ENCODE peak calls at places on chromosome 11, in ten cellular contexts. O is midbrain; A is AG04450; I is nephron progenitor cell; N is DMS 273 treated with DMSO at 0.1 percent for 48 hours; S is ELR; X is stromal cell of bone marrow; Q is foreskin fibroblast; M is activated effector memory CD4-positive, alpha-beta T cell treated with Interleukin-2 at 50 U/mL for 16 hours; B is GM06990. Z is an unnamed sample.

GRCh38 chr11:112785104-112785503 is 176.1 kb upstream of the NCAM1 start:
- DNase-seq in A (no peak), N (no peak), X (no peak), I (no peak), O (no peak), M (no peak), B (no peak), Q (peak; percentile 12), S (no peak), Z (peak; percentile 43)

GRCh38 chr11:57214087-57214395 is 23.0 kb downstream of the APLNR start:
- DNase-seq in A (no peak), X (no peak), O (no peak), S (no peak), I (no peak), Q (no peak), B (no peak), M (no peak), N (no peak), Z (peak; percentile 13)

GRCh38 chr11:104774578-104774977 is 123.7 kb downstream of the CASP12 start:
- DNase-seq in N (no peak), X (no peak), Q (no peak), S (no peak), A (no peak), I (no peak), B (no peak), O (no peak), M (no peak), Z (no peak)

GRCh38 chr11:93717501-93717900 is 23.8 kb downstream of the TAF1D start:
- DNase-seq in I (no peak), A (no peak), N (no peak), B (no peak), X (no peak), S (no peak), O (no peak), M (no peak), Q (no peak), Z (no peak)

GRCh38 chr11:130979386-130979972 is 63.2 kb upstream of the SNX19 start:
- DNase-seq in M (no peak), B (no peak), A (peak; percentile 30), Q (peak; percentile 30), N (no peak), O (no peak), I (no peak), X (peak; percentile 13), S (peak; percentile 61), Z (peak; percentile 8)

GRCh38 chr11:44112083-44112865 is 16.8 kb downstream of the EXT2 start:
- DNase-seq in O (no peak), M (no peak), A (no peak), Q (peak; percentile 89), B (no peak), N (no peak), S (peak; percentile 80), X (peak; percentile 45), I (no peak), Z (peak; percentile 84)

GRCh38 chr11:11607772-11608171 is 14.0 kb downstream of the GALNT18 start:
- DNase-seq in I (no peak), M (no peak), Q (no peak), A (no peak), N (no peak), O (no peak), S (no peak), X (no peak), B (no peak), Z (no peak)

GRCh38 chr11:119320593-119321524 is 3.9 kb upstream of the MCAM start:
- DNase-seq in I (peak; percentile 74), S (peak; percentile 78), O (peak; percentile 53), X (no peak), N (no peak), B (peak; percentile 90), A (no peak), M (peak; percentile 44), Q (peak; percentile 34), Z (peak; percentile 75)

GRCh38 chr11:73288197-73288872 is 16.2 kb downstream of the P2RY6 start:
- DNase-seq in O (peak; percentile 31), X (no peak), N (no peak), I (no peak), B (no peak), A (no peak), M (no peak), S (no peak), Q (no peak), Z (no peak)

GRCh38 chr11:12803086-12803826 is 129.0 kb downstream of the TEAD1 start:
- DNase-seq in S (peak; percentile 85), O (no peak), I (no peak), A (no peak), X (no peak), Q (no peak), N (no peak), M (no peak), B (no peak), Z (peak; percentile 82)

GRCh38 chr11:78203184-78203583 is 14.5 kb downstream of the USP35 start:
- DNase-seq in M (peak; percentile 44), B (no peak), Q (no peak), X (no peak), S (no peak), O (no peak), N (no peak), I (no peak), A (no peak), Z (no peak)

GRCh38 chr11:95414217-95414616 is 183.2 kb upstream of the SESN3 start:
- DNase-seq in M (no peak), Q (no peak), A (no peak), B (no peak), O (no peak), N (no peak), S (no peak), I (no peak), X (no peak), Z (no peak)

GRCh38 chr11:47189100-47189834 is 3.0 kb upstream of the PACSIN3 start:
- DNase-seq in Q (peak; percentile 82), A (peak; percentile 55), I (no peak), S (peak; percentile 83), M (no peak), B (no peak), O (no peak), N (no peak), X (no peak), Z (peak; percentile 89)

GRCh38 chr11:116892374-116892773 is 55.0 kb upstream of the APOA1 start:
- DNase-seq in A (no peak), X (no peak), N (no peak), M (no peak), S (no peak), O (no peak), B (no peak), Q (no peak), I (no peak), Z (no peak)

GRCh38 chr11:56624661-56625110 is 10.0 kb upstream of the OR5M1 start:
- DNase-seq in Q (no peak), N (no peak), I (no peak), B (no peak), X (peak; percentile 36), M (no peak), S (peak; percentile 67), O (peak; percentile 13), A (no peak), Z (peak; percentile 38)

GRCh38 chr11:76723142-76723541 is 52.6 kb upstream of the LRRC32 start:
- DNase-seq in O (no peak), M (no peak), A (no peak), Q (no peak), S (peak; percentile 17), X (no peak), B (no peak), I (no peak), N (no peak), Z (no peak)

GRCh38 chr11:61004037-61004641 is 32.7 kb downstream of the CD6 start:
- DNase-seq in I (no peak), N (no peak), Q (no peak), X (peak; percentile 36), B (no peak), O (no peak), M (peak; percentile 38), S (no peak), A (no peak), Z (no peak)

GRCh38 chr11:35282226-35282882 is 137.0 kb downstream of the SLC1A2 start:
- DNase-seq in B (no peak), A (peak; percentile 45), O (no peak), I (no peak), M (no peak), S (peak; percentile 82), Q (peak; percentile 57), N (no peak), X (peak; percentile 65), Z (peak; percentile 77)

GRCh38 chr11:43866520-43866919 is 14.1 kb upstream of the ALKBH3 start:
- DNase-seq in S (peak; percentile 48), M (no peak), X (no peak), N (no peak), A (no peak), O (no peak), I (no peak), Q (no peak), B (no peak), Z (peak; percentile 36)

GRCh38 chr11:3845670-3846069 is 4.9 kb upstream of the RHOG start:
- DNase-seq in B (no peak), A (no peak), I (no peak), O (no peak), S (no peak), X (no peak), Q (no peak), M (no peak), N (no peak), Z (no peak)

GRCh38 chr11:12167098-12167999 is 57.0 kb downstream of the MICAL2 start:
- DNase-seq in N (no peak), B (no peak), Q (peak; percentile 85), A (no peak), S (peak; percentile 98), X (no peak), I (no peak), O (no peak), M (no peak), Z (peak; percentile 92)

GRCh38 chr11:11998091-11998781 is 10.2 kb downstream of the DKK3 start:
- DNase-seq in M (no peak), A (peak; percentile 69), B (no peak), N (no peak), X (peak; percentile 88), O (no peak), I (no peak), S (peak; percentile 97), Q (peak; percentile 86), Z (peak; percentile 96)

GRCh38 chr11:16738949-16739262 is 459 bp downstream of the C11orf58 start:
- DNase-seq in N (no peak), A (no peak), Q (no peak), M (no peak), S (no peak), O (peak; percentile 42), X (no peak), I (no peak), B (no peak), Z (no peak)

GRCh38 chr11:125433454-125434121 is 62.5 kb downstream of the FEZ1 start:
- DNase-seq in S (peak; percentile 59), M (no peak), N (no peak), I (peak; percentile 60), Q (peak; percentile 44), B (no peak), X (peak; percentile 31), O (peak; percentile 82), A (no peak), Z (peak; percentile 51)

GRCh38 chr11:18715476-18715875 is 10.5 kb downstream of the IGSF22 start:
- DNase-seq in O (no peak), M (no peak), Q (no peak), A (no peak), X (no peak), B (no peak), I (no peak), S (no peak), N (no peak), Z (no peak)

GRCh38 chr11:74574563-74574962 is 17.8 kb upstream of the POLD3 start:
- DNase-seq in X (no peak), B (no peak), O (no peak), Q (no peak), A (no peak), M (no peak), S (no peak), N (no peak), I (no peak), Z (no peak)

GRCh38 chr11:79236541-79236971 is 204.3 kb downstream of the TENM4 start:
- DNase-seq in M (no peak), B (no peak), A (peak; percentile 98), X (peak; percentile 45), N (no peak), S (peak; percentile 19), Q (peak; percentile 92), I (peak; percentile 17), O (no peak), Z (peak; percentile 70)